ENCODE peak calls at places on chromosomes 2 and 18, in four cellular contexts. F, J, P and D are unnamed samples.
A peak's percentile ranks its signal among the peaks of the same experiment; 100 is the strongest.

GRCh38 chr2:49306925-49307324 is 152.6 kb upstream of the FSHR start:
- DNase-seq in F (no peak), P (no peak), J (no peak), D (peak; percentile 73)

GRCh38 chr2:25594991-25595390 is 78.4 kb downstream of the DTNB start:
- DNase-seq in J (no peak), P (no peak), F (no peak), D (no peak)

GRCh38 chr18:8433323-8433722 is 175.9 kb upstream of the RAB12 start:
- DNase-seq in P (no peak), J (no peak), F (no peak), D (no peak)

GRCh38 chr18:37019157-37019571 is 190.2 kb downstream of the KIAA1328 start:
- DNase-seq in F (peak; percentile 3), P (peak; percentile 15), J (no peak), D (peak; percentile 42)

GRCh38 chr2:62768615-62769014 is 63.1 kb downstream of the EHBP1 start:
- DNase-seq in F (peak; percentile 68), P (peak; percentile 71), J (no peak), D (no peak)

GRCh38 chr2:137221797-137222492 is 456.6 kb downstream of the THSD7B start:
- DNase-seq in P (no peak), F (no peak), J (no peak), D (no peak)

GRCh38 chr2:1584051-1584531 is 160.2 kb downstream of the PXDN start:
- DNase-seq in J (no peak), F (no peak), P (no peak), D (no peak)

GRCh38 chr2:230910546-230911135 is 14.4 kb downstream of the GPR55 start:
- DNase-seq in J (no peak), F (no peak), P (no peak), D (no peak)

GRCh38 chr2:220835563-220835962 is 736.5 kb downstream of the EPHA4 start:
- DNase-seq in J (no peak), P (peak; percentile 54), F (peak; percentile 42), D (no peak)

GRCh38 chr2:148982282-148982681 is 56.2 kb upstream of the LYPD6B start:
- DNase-seq in F (no peak), P (peak; percentile 8), J (no peak), D (no peak)

GRCh38 chr2:217938038-217938437 is 64.8 kb downstream of the TNS1 start:
- DNase-seq in P (no peak), F (no peak), J (no peak), D (no peak)

GRCh38 chr2:238965371-238966273 is 117.7 kb downstream of the TWIST2 start:
- DNase-seq in J (no peak), F (no peak), P (no peak), D (no peak)

GRCh38 chr2:3097804-3098203 is 279.8 kb downstream of the EIPR1 start:
- DNase-seq in P (no peak), J (no peak), F (no peak), D (no peak)

GRCh38 chr18:11366410-11366809 is 217.0 kb upstream of the PIEZO2 start:
- DNase-seq in F (peak; percentile 31), J (no peak), P (peak; percentile 41), D (no peak)

DNA sequence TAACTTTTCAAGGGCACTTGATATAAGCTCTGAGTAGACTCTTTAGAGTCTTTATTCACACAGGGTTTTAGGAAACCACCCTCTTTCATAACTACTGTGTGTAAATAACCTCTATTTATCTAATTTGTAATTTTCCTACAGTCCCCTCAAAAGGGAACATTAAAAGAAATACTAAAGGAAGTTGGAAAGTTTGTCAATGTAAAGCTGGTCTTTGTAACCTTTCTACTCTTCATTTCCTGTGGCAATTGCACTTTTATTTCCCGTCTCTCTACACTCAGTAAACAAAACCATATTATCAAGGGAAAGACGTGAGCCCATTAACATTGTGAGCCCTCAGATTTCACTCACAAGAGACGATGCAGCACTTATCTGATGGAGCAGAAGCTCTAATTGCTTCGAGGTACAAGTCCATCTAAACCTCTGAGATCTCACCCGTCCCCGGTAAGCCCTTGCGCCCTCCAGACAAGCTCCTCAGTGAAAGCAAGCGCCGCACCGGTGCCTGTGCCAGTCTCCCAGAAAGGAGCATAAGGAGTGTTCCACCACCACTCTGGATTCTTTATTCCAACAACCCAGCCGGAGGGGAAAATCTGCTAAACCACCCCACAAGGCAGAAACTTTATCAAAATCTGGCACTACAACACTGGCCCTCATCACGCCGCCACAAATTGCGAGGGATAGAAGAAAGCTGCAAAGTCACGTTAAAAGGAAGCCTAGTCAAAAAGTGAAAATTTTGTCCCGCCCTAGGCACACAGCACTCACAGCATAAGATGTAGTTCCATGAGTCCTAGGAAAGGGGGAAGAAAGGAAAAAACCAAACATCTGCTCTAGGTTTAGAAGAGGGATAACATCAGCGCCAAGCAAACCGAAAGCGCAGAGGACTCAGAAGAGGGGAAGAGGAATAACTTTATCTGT is 906 bp upstream of the HOXD1 start:
- DNase-seq in P (no peak), J (no peak), F (no peak), D (peak; percentile 16)
- TF ChIP-seq EZH2 in P (no peak), J (no peak), F (peak; percentile 54), D (peak; percentile 86)

GRCh38 chr18:51734576-51734975 is 537.1 kb upstream of the MEX3C start:
- DNase-seq in J (no peak), P (no peak), F (no peak), D (no peak)

GRCh38 chr18:51739044-51739666 is 541.7 kb upstream of the MEX3C start:
- DNase-seq in J (no peak), F (no peak), P (no peak), D (no peak)
- H3K4me2 ChIP-seq in J (no peak overlapping the region), F (no peak overlapping the region), P (no peak overlapping the region), D (no peak overlapping the region)

DNA sequence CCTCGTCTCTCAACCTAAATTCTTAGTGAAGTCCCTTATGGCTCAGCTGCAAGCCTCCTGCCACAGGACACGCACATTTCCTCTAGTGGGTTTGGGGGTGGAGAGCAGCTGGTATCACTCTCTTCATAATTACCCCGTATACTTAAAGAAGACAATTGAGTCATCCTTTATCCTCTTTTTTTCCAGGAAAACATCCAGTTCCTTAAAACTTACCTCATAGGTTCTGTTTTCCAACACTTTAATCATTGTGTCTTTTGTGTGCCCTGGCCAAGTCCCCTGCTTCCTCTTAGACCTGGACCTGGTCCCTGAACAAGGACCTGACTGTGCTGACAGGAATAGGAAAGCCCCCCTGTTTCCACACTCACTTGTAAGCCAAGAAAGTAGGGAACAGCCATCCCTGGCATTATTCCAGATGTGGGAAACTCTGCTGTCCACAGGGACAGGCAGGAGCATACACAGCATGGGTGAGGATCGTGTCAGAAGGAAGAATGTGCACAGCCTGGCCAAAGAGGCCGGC is 42.3 kb upstream of the MYO1B start:
- DNase-seq in J (no peak), F (peak; percentile 58), P (peak; percentile 61), D (no peak)
- H3K9ac ChIP-seq in J (no peak overlapping the region), F (peak overlapping the region; percentile 42), P (no peak overlapping the region), D (no peak overlapping the region)

DNA sequence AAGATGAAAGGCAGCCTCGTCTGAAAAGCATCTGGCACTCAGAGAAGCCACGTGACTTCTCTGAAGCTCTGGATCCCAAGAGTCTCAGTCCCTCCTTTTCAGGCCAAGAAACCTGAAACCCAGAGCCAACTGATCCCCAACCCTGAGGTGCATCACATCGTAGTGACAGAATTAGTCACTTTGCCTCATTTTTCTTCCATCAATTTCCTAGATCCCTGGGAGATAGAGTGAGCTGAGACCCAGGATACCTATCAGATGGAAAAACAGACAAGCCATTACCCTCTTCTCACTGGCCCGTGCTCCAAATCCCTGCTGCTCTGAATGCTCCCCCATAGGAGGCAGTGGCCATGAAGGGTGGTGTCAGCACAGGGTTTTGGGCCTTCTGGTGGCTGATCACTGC is 113.1 kb downstream of the ALK start:
- DNase-seq in F (no peak), P (no peak), J (no peak), D (no peak)
- TF ChIP-seq EZH2 in F (no peak), P (no peak), J (no peak), D (no peak)

GRCh38 chr2:122514451-122514996 is 759.1 kb downstream of the TSN start:
- DNase-seq in F (no peak), J (no peak), P (no peak), D (no peak)

GRCh38 chr2:122519806-122520205 is 764.4 kb downstream of the TSN start:
- DNase-seq in P (no peak), F (no peak), J (no peak), D (no peak)

GRCh38 chr2:122519366-122519765 is 763.9 kb downstream of the TSN start:
- DNase-seq in F (no peak), P (no peak), J (no peak), D (peak; percentile 10)

GRCh38 chr2:122515731-122516130 is 760.3 kb downstream of the TSN start:
- DNase-seq in P (no peak), F (no peak), J (no peak), D (peak; percentile 28)

DNA sequence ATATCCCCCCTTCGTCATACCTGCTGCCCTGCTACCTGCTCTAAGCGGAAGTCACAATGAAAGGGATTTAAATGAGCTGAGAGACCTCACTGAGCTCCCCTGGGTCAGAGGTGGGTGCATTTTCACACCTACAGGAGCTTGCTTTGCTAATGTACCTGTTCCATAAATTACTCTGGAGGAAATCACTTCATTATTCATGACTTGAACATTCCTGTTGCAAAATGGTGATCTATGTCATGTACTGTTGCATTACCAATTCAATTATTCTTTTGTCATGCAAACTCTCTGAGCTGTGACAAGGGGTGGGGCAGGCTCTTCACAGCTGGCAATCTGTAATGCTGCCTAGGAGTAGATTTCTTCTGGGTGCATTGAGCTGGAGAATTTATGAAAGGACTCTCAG is 761.3 kb downstream of the TSN start:
- DNase-seq in P (no peak), F (no peak), J (no peak), D (no peak)
- H3K4me2 ChIP-seq in P (no peak overlapping the region), F (no peak overlapping the region), J (no peak overlapping the region), D (peak overlapping the region; percentile 60)

GRCh38 chr2:212908682-212909435 is 242.6 kb downstream of the IKZF2 start:
- DNase-seq in P (peak; percentile 61), J (no peak), F (peak; percentile 57), D (no peak)
- H3K9ac ChIP-seq in P (no peak overlapping the region), J (no peak overlapping the region), F (no peak overlapping the region), D (no peak overlapping the region)

GRCh38 chr2:73205611-73206010 is 3.2 kb downstream of the NOTO start:
- DNase-seq in J (no peak), P (peak; percentile 32), F (peak; percentile 10), D (no peak)

GRCh38 chr2:73203055-73203681 is 794 bp downstream of the NOTO start:
- DNase-seq in J (no peak), F (no peak), P (peak; percentile 13), D (peak; percentile 34)

GRCh38 chr2:73208258-73208657 is 5.8 kb upstream of the SMYD5 start:
- DNase-seq in P (no peak), J (no peak), F (no peak), D (no peak)

GRCh38 chr2:73197579-73197978 is 4.8 kb upstream of the NOTO start:
- DNase-seq in P (no peak), J (no peak), F (no peak), D (no peak)

GRCh38 chr2:73202156-73203054 is at the start of gene NOTO:
- DNase-seq in J (no peak), F (no peak), P (no peak), D (peak; percentile 63)
- TF ChIP-seq EZH2 in J (no peak), F (peak; percentile 99), P (no peak), D (peak; percentile 100)